ENCODE peak calls at places on chromosomes 2 and 18, in ten cellular contexts. One of them, this sample, is unnamed.

GRCh38 chr2:68282814-68283812 is 30.8 kb upstream of the PPP3R1 start:
- DNase-seq in left lung: no peak
- DNase-seq in thoracic aorta: no peak
- DNase-seq in endothelial cell of umbilical vein: peak
- DNase-seq in bronchial epithelial cell: peak
- DNase-seq in pancreas: no peak
- DNase-seq in uterus: no peak
- DNase-seq in fibroblast of pulmonary artery: peak
- DNase-seq in cardiac fibroblast: peak
- DNase-seq in fibroblast of mammary gland: peak
- DNase-seq in this sample: peak

GRCh38 chr18:37176307-37176934 is 347.5 kb downstream of the KIAA1328 start:
- DNase-seq in cardiac fibroblast: no peak
- DNase-seq in fibroblast of mammary gland: no peak
- DNase-seq in fibroblast of pulmonary artery: no peak
- DNase-seq in pancreas: no peak
- DNase-seq in bronchial epithelial cell: peak
- DNase-seq in uterus: no peak
- DNase-seq in thoracic aorta: no peak
- DNase-seq in endothelial cell of umbilical vein: no peak
- DNase-seq in left lung: no peak
- DNase-seq in this sample: peak

GRCh38 chr18:57466745-57467144 is 31.6 kb downstream of the ONECUT2 start:
- DNase-seq in fibroblast of pulmonary artery: no peak
- DNase-seq in bronchial epithelial cell: no peak
- DNase-seq in cardiac fibroblast: no peak
- DNase-seq in thoracic aorta: no peak
- DNase-seq in fibroblast of mammary gland: no peak
- DNase-seq in pancreas: no peak
- DNase-seq in endothelial cell of umbilical vein: no peak
- DNase-seq in uterus: no peak
- DNase-seq in left lung: no peak
- DNase-seq in this sample: no peak

GRCh38 chr2:234981197-234982095 is 29.6 kb downstream of the SH3BP4 start:
- DNase-seq in bronchial epithelial cell: peak
- DNase-seq in uterus: peak
- DNase-seq in fibroblast of mammary gland: peak
- DNase-seq in cardiac fibroblast: peak
- DNase-seq in endothelial cell of umbilical vein: peak
- DNase-seq in left lung: no peak
- DNase-seq in thoracic aorta: peak
- DNase-seq in fibroblast of pulmonary artery: peak
- DNase-seq in pancreas: peak
- DNase-seq in this sample: peak

GRCh38 chr2:70381821-70382220 is 80.0 kb upstream of the FAM136A start:
- DNase-seq in endothelial cell of umbilical vein: no peak
- DNase-seq in cardiac fibroblast: peak
- DNase-seq in pancreas: no peak
- DNase-seq in bronchial epithelial cell: peak
- DNase-seq in fibroblast of mammary gland: no peak
- DNase-seq in left lung: no peak
- DNase-seq in fibroblast of pulmonary artery: peak
- DNase-seq in thoracic aorta: no peak
- DNase-seq in uterus: no peak
- DNase-seq in this sample: no peak

GRCh38 chr2:219897456-219897855 is 270.0 kb downstream of the SLC4A3 start:
- DNase-seq in fibroblast of pulmonary artery: no peak
- DNase-seq in fibroblast of mammary gland: no peak
- DNase-seq in pancreas: no peak
- DNase-seq in endothelial cell of umbilical vein: no peak
- DNase-seq in bronchial epithelial cell: no peak
- DNase-seq in thoracic aorta: no peak
- DNase-seq in left lung: no peak
- DNase-seq in uterus: no peak
- DNase-seq in cardiac fibroblast: no peak
- DNase-seq in this sample: no peak

GRCh38 chr2:64327510-64328414 is 126.2 kb upstream of the LGALSL start:
- DNase-seq in fibroblast of mammary gland: peak
- DNase-seq in fibroblast of pulmonary artery: peak
- DNase-seq in cardiac fibroblast: peak
- DNase-seq in left lung: peak
- DNase-seq in uterus: peak
- DNase-seq in pancreas: no peak
- DNase-seq in bronchial epithelial cell: peak
- DNase-seq in thoracic aorta: no peak
- DNase-seq in endothelial cell of umbilical vein: peak
- DNase-seq in this sample: peak

GRCh38 chr2:196262606-196263005 is 91.2 kb upstream of the STK17B start:
- DNase-seq in uterus: no peak
- DNase-seq in cardiac fibroblast: no peak
- DNase-seq in bronchial epithelial cell: no peak
- DNase-seq in left lung: no peak
- DNase-seq in pancreas: no peak
- DNase-seq in endothelial cell of umbilical vein: no peak
- DNase-seq in fibroblast of pulmonary artery: no peak
- DNase-seq in fibroblast of mammary gland: no peak
- DNase-seq in thoracic aorta: no peak
- DNase-seq in this sample: no peak

GRCh38 chr18:8253943-8254342 is 355.3 kb upstream of the RAB12 start:
- DNase-seq in pancreas: no peak
- DNase-seq in fibroblast of mammary gland: no peak
- DNase-seq in thoracic aorta: no peak
- DNase-seq in uterus: no peak
- DNase-seq in left lung: no peak
- DNase-seq in cardiac fibroblast: no peak
- DNase-seq in bronchial epithelial cell: no peak
- DNase-seq in fibroblast of pulmonary artery: no peak
- DNase-seq in endothelial cell of umbilical vein: no peak
- DNase-seq in this sample: no peak

GRCh38 chr2:84889332-84889731 is 8.4 kb upstream of the TRABD2A start:
- DNase-seq in fibroblast of mammary gland: no peak
- DNase-seq in pancreas: no peak
- DNase-seq in cardiac fibroblast: no peak
- DNase-seq in thoracic aorta: no peak
- DNase-seq in fibroblast of pulmonary artery: no peak
- DNase-seq in endothelial cell of umbilical vein: no peak
- DNase-seq in left lung: no peak
- DNase-seq in uterus: no peak
- DNase-seq in bronchial epithelial cell: no peak
- DNase-seq in this sample: no peak

GRCh38 chr2:18047896-18048657 is 169.6 kb downstream of the KCNS3 start:
- DNase-seq in endothelial cell of umbilical vein: no peak
- DNase-seq in pancreas: no peak
- DNase-seq in fibroblast of mammary gland: no peak
- DNase-seq in left lung: no peak
- DNase-seq in bronchial epithelial cell: peak
- DNase-seq in uterus: no peak
- DNase-seq in cardiac fibroblast: peak
- DNase-seq in fibroblast of pulmonary artery: peak
- DNase-seq in thoracic aorta: no peak
- DNase-seq in this sample: no peak
- H3K4me3 ChIP-seq in endothelial cell of umbilical vein: no peak
- H3K4me3 ChIP-seq in pancreas: no peak
- H3K4me3 ChIP-seq in fibroblast of mammary gland: no peak
- H3K4me3 ChIP-seq in left lung: no peak
- H3K4me3 ChIP-seq in bronchial epithelial cell: no peak
- H3K4me3 ChIP-seq in uterus: no peak
- H3K4me3 ChIP-seq in cardiac fibroblast: no peak
- H3K4me3 ChIP-seq in fibroblast of pulmonary artery: no peak
- H3K4me3 ChIP-seq in thoracic aorta: no peak
- H3K4me3 ChIP-seq in this sample: no peak

GRCh38 chr2:149645391-149645790 is 57.8 kb upstream of the MMADHC start:
- DNase-seq in endothelial cell of umbilical vein: peak
- DNase-seq in uterus: no peak
- DNase-seq in thoracic aorta: no peak
- DNase-seq in cardiac fibroblast: peak
- DNase-seq in left lung: no peak
- DNase-seq in fibroblast of pulmonary artery: peak
- DNase-seq in bronchial epithelial cell: no peak
- DNase-seq in fibroblast of mammary gland: peak
- DNase-seq in pancreas: no peak
- DNase-seq in this sample: peak
- TF ChIP-seq CTCF in endothelial cell of umbilical vein: no peak
- TF ChIP-seq CTCF in uterus: no peak
- TF ChIP-seq CTCF in thoracic aorta: no peak
- TF ChIP-seq CTCF in cardiac fibroblast: peak
- TF ChIP-seq CTCF in left lung: no peak
- TF ChIP-seq CTCF in fibroblast of pulmonary artery: peak
- TF ChIP-seq CTCF in bronchial epithelial cell: no peak
- TF ChIP-seq CTCF in fibroblast of mammary gland: peak
- TF ChIP-seq CTCF in pancreas: no peak
- TF ChIP-seq CTCF in this sample: peak

DNA sequence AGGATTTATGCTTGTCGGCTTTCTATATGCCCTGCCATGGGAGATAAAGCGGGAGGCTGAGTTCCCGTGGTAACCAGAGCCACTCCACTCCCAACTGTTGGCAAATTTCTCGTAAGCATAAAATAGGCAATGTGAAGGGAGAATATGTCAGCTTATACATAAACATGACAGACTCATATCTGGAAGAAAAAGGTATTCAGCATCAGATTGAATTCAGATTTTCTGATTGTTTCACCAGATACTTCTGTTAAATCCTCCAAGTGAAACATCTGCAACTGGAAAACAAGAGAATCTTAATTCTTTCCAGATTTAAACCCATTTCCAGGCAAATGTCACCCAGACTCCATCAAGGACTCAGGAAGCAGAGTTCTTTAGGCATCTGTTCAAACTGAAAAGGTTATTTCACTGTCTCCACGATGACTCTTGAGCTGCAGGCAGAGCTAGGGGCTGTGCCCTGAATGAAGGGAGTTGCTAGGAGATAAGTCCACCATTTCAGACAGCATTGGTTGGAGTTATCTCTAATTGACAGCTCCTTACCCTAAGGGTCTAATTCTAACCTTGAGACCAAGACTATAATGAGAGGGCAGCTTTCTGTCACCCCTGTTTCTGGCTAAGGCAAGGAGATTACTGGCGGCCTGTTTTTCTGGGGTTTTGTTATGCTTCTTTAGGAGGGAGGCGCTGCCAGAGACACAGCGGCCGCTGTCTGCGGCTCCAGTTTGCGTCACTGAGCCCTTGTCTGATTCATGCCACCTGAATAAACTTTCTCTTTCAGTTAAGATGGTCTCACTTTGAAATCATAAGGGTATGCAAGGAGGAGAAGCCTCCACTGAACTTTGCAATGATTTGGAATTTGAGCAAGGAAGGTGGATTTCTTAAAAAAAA is 381.3 kb downstream of the SOX11 start:
- DNase-seq in endothelial cell of umbilical vein: no peak
- DNase-seq in fibroblast of pulmonary artery: no peak
- DNase-seq in cardiac fibroblast: no peak
- DNase-seq in uterus: no peak
- DNase-seq in bronchial epithelial cell: no peak
- DNase-seq in fibroblast of mammary gland: no peak
- DNase-seq in left lung: no peak
- DNase-seq in thoracic aorta: no peak
- DNase-seq in pancreas: no peak
- DNase-seq in this sample: peak
- H3K4me3 ChIP-seq in endothelial cell of umbilical vein: no peak
- H3K4me3 ChIP-seq in fibroblast of pulmonary artery: no peak
- H3K4me3 ChIP-seq in cardiac fibroblast: no peak
- H3K4me3 ChIP-seq in uterus: no peak
- H3K4me3 ChIP-seq in bronchial epithelial cell: no peak
- H3K4me3 ChIP-seq in fibroblast of mammary gland: no peak
- H3K4me3 ChIP-seq in left lung: no peak
- H3K4me3 ChIP-seq in thoracic aorta: no peak
- H3K4me3 ChIP-seq in pancreas: no peak
- H3K4me3 ChIP-seq in this sample: no peak

GRCh38 chr2:2843969-2844548 is 513.0 kb upstream of the MYT1L start:
- DNase-seq in fibroblast of pulmonary artery: no peak
- DNase-seq in uterus: no peak
- DNase-seq in thoracic aorta: no peak
- DNase-seq in endothelial cell of umbilical vein: no peak
- DNase-seq in bronchial epithelial cell: no peak
- DNase-seq in pancreas: no peak
- DNase-seq in fibroblast of mammary gland: no peak
- DNase-seq in cardiac fibroblast: no peak
- DNase-seq in left lung: no peak
- DNase-seq in this sample: no peak
- TF ChIP-seq CTCF in fibroblast of pulmonary artery: no peak
- TF ChIP-seq CTCF in uterus: no peak
- TF ChIP-seq CTCF in thoracic aorta: no peak
- TF ChIP-seq CTCF in endothelial cell of umbilical vein: no peak
- TF ChIP-seq CTCF in bronchial epithelial cell: no peak
- TF ChIP-seq CTCF in pancreas: peak
- TF ChIP-seq CTCF in fibroblast of mammary gland: no peak
- TF ChIP-seq CTCF in cardiac fibroblast: no peak
- TF ChIP-seq CTCF in left lung: no peak
- TF ChIP-seq CTCF in this sample: no peak

DNA sequence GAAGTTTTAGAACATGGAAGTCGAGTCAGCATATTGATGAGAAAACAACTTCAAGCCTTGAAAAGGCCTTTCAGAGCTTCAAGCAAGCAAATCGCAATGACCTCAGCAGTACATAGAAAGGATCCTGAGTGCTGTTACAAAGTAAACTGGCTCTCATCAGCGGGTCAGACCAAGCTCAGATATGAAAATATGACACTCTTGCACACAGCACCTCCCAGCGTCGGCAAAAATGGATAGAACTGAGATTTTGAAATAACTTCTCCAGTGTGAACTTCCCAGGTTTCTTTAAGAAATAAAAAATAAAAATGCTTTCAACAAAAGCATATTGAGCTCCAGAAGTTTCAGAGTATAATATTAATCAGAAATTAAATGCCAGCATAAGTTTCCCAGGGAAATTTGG is 296.9 kb downstream of the FBXO15 start:
- DNase-seq in cardiac fibroblast: no peak
- DNase-seq in pancreas: no peak
- DNase-seq in uterus: no peak
- DNase-seq in endothelial cell of umbilical vein: no peak
- DNase-seq in fibroblast of mammary gland: no peak
- DNase-seq in fibroblast of pulmonary artery: no peak
- DNase-seq in thoracic aorta: no peak
- DNase-seq in bronchial epithelial cell: no peak
- DNase-seq in left lung: no peak
- DNase-seq in this sample: no peak
- H3K4me3 ChIP-seq in cardiac fibroblast: no peak
- H3K4me3 ChIP-seq in pancreas: no peak
- H3K4me3 ChIP-seq in uterus: no peak
- H3K4me3 ChIP-seq in endothelial cell of umbilical vein: no peak
- H3K4me3 ChIP-seq in fibroblast of mammary gland: no peak
- H3K4me3 ChIP-seq in fibroblast of pulmonary artery: no peak
- H3K4me3 ChIP-seq in thoracic aorta: no peak
- H3K4me3 ChIP-seq in bronchial epithelial cell: no peak
- H3K4me3 ChIP-seq in left lung: no peak
- H3K4me3 ChIP-seq in this sample: no peak

This sample was measured in astrocyte of the spinal cord.